ENCODE peak calls at places on chromosomes 5 and 9, in four cellular contexts. V is cardiac muscle cell, T is mesothelial cell of epicardium, G is kidney. L is an unnamed sample.

GRCh38 chr9:78115073-78115472 is 83.5 kb upstream of the GNAQ start:
- DNase-seq in V (peak; percentile 19), T (no peak), G (no peak), L (no peak)

GRCh38 chr5:25909163-25909562 is 1129.2 kb downstream of the CDH9 start:
- DNase-seq in V (no peak), T (no peak), G (no peak), L (no peak)

GRCh38 chr5:142292808-142293207 is 32.0 kb downstream of the SPRY4 start:
- DNase-seq in V (no peak), T (no peak), G (no peak), L (no peak)

GRCh38 chr5:89584339-89584956 is 701.5 kb upstream of the MEF2C start:
- DNase-seq in V (peak; percentile 22), T (no peak), G (no peak), L (no peak)

GRCh38 chr5:150285114-150285513 is 4.5 kb downstream of the CAMK2A start:
- DNase-seq in V (no peak), T (no peak), G (peak; percentile 22), L (no peak)

GRCh38 chr9:122213589-122214413 is 15.0 kb downstream of the LHX6 start:
- DNase-seq in V (no peak), T (peak; percentile 68), G (peak; percentile 77), L (peak; percentile 65)

GRCh38 chr9:38342532-38342931 is 50.0 kb upstream of the ALDH1B1 start:
- DNase-seq in V (no peak), T (no peak), G (no peak), L (no peak)

GRCh38 chr9:63859475-63860215 is 1425.4 kb downstream of the FOXD4L5 start:
- DNase-seq in V (peak; percentile 38), T (no peak), G (peak; percentile 61), L (no peak)

GRCh38 chr5:53481887-53482716 is 1.7 kb downstream of the FST start:
- DNase-seq in V (peak; percentile 90), T (peak; percentile 49), G (peak; percentile 93), L (peak; percentile 37)

GRCh38 chr9:109281518-109281917 is 39.3 kb downstream of the EPB41L4B start:
- DNase-seq in V (no peak), T (no peak), G (no peak), L (no peak)

GRCh38 chr5:150407097-150407720 is 5.5 kb downstream of the CD74 start:
- DNase-seq in V (no peak), T (no peak), G (peak; percentile 62), L (no peak)

GRCh38 chr5:8061140-8061469 is 192.2 kb downstream of the MTRR start:
- DNase-seq in V (no peak), T (no peak), G (no peak), L (peak; percentile 26)

GRCh38 chr5:35651002-35651756 is 33.5 kb downstream of the SPEF2 start:
- DNase-seq in V (peak; percentile 47), T (no peak), G (no peak), L (peak; percentile 25)

DNA sequence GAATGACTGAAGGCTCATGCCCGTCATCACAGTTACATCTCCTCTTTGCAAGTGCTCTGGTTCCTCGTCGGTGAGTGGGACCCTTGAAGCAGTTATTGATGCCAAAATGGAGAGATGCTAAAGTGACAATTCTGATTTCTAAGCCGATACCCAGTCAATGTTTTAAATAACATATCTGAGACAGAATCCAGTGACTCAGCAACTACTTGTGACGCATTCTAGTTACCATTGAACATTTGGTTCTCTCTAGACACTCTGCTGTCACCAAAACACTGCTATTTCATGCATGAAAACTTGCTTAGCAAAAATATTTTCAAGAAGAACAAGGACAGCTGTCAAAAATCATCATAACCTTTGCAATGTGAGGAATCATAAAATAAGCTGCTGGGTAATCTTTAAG is 412.6 kb downstream of the CTNND2 start:
- DNase-seq in V (no peak), T (no peak), G (no peak), L (no peak)
- TF ChIP-seq CTCF in V (no peak), T (no peak), G (no peak), L (no peak)

GRCh38 chr5:178626484-178627258 is at the start of gene CLK4:
- DNase-seq in V (peak; percentile 97), T (peak; percentile 91), G (peak; percentile 99), L (peak; percentile 93)
- TF ChIP-seq CTCF in V (no peak), T (no peak), G (no peak), L (no peak)

GRCh38 chr9:136254381-136255165 is 9.0 kb upstream of the QSOX2 start:
- DNase-seq in V (peak; percentile 21), T (no peak), G (peak; percentile 66), L (no peak)
- TF ChIP-seq CTCF in V (no peak), T (no peak), G (no peak), L (no peak)

GRCh38 chr5:129107637-129108036 is 13.1 kb downstream of the ISOC1 start:
- DNase-seq in V (no peak), T (no peak), G (no peak), L (no peak)

GRCh38 chr5:129099184-129099570 is 4.6 kb downstream of the ISOC1 start:
- DNase-seq in V (no peak), T (no peak), G (no peak), L (no peak)

GRCh38 chr5:129101794-129102193 is 7.2 kb downstream of the ISOC1 start:
- DNase-seq in V (no peak), T (no peak), G (no peak), L (no peak)

GRCh38 chr5:129104910-129105455 is 10.4 kb downstream of the ISOC1 start:
- DNase-seq in V (no peak), T (no peak), G (no peak), L (no peak)

DNA sequence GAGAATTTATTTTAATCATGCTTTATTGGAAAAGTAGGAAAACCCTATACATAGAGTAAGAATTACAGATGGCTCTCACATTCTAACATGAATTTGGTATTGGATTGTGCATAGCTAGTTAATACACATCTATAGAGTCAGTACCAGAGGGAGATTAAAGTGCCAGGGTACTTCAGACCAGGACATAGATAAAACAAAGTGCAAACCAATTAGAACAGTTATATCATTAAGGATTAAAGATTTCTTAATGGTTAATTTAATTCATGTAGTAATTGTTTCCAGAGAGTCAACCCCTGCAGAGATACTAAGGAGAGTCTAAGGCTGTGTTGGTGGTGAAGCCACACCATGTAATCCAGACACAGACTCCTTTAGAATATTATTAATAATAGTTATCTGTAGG is 8.8 kb downstream of the ISOC1 start:
- DNase-seq in V (no peak), T (no peak), G (no peak), L (no peak)
- TF ChIP-seq CTCF in V (no peak), T (no peak), G (no peak), L (no peak)

GRCh38 chr9:135473972-135474543 is 5.5 kb upstream of the PPP1R26 start:
- DNase-seq in V (no peak), T (no peak), G (peak; percentile 64), L (no peak)

GRCh38 chr9:135468866-135469521 is 10.6 kb upstream of the PPP1R26 start:
- DNase-seq in V (peak; percentile 29), T (no peak), G (no peak), L (no peak)

GRCh38 chr9:135476561-135476960 is 3.0 kb upstream of the PPP1R26 start:
- DNase-seq in V (no peak), T (no peak), G (no peak), L (no peak)

GRCh38 chr9:135474915-135475314 is 4.7 kb upstream of the PPP1R26 start:
- DNase-seq in V (peak; percentile 21), T (no peak), G (peak; percentile 76), L (peak; percentile 65)

GRCh38 chr9:135471751-135472640 is 7.6 kb upstream of the PPP1R26 start:
- DNase-seq in V (no peak), T (no peak), G (peak; percentile 40), L (peak; percentile 41)
- TF ChIP-seq CTCF in V (no peak), T (no peak), G (no peak), L (no peak)

GRCh38 chr9:89815903-89816573 is 211.2 kb downstream of the GADD45G start:
- DNase-seq in V (no peak), T (no peak), G (no peak), L (no peak)

GRCh38 chr9:89813482-89813881 is 208.7 kb downstream of the GADD45G start:
- DNase-seq in V (no peak), T (no peak), G (no peak), L (no peak)

GRCh38 chr9:89812556-89813181 is 207.9 kb downstream of the GADD45G start:
- DNase-seq in V (no peak), T (no peak), G (no peak), L (no peak)

GRCh38 chr9:89815061-89815902 is 210.5 kb downstream of the GADD45G start:
- DNase-seq in V (no peak), T (no peak), G (no peak), L (no peak)

GRCh38 chr9:89814340-89815040 is 209.7 kb downstream of the GADD45G start:
- DNase-seq in V (peak; percentile 27), T (no peak), G (no peak), L (no peak)
- TF ChIP-seq CTCF in V (no peak), T (no peak), G (no peak), L (no peak)

GRCh38 chr5:108149369-108149768 is 232.5 kb downstream of the FBXL17 start:
- DNase-seq in V (no peak), T (no peak), G (no peak), L (no peak)

GRCh38 chr5:108146222-108146621 is 235.7 kb downstream of the FBXL17 start:
- DNase-seq in V (no peak), T (no peak), G (no peak), L (no peak)

GRCh38 chr5:108143581-108143980 is 238.3 kb downstream of the FBXL17 start:
- DNase-seq in V (peak; percentile 26), T (no peak), G (no peak), L (no peak)

GRCh38 chr5:108144332-108144731 is 237.6 kb downstream of the FBXL17 start:
- DNase-seq in V (no peak), T (no peak), G (no peak), L (no peak)

DNA sequence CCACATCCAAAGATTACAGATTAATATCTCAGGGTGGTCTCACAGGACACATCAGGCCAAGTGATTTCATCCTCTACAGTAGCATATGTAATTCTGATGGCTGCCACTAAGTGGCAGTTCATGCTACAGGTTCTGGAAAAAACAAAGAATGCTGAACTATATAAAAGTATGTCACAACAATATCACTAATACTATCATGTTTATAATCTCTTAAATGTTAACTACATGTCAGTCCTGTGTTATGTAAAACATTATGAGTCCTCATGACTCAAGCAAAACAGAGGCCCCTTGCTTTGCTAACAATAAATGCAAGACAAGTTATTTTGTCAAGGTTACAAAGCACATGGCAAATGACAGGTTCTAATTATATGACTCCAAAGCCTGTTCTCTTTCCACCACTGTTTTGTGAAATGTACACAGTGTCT is 233.2 kb downstream of the FBXL17 start:
- DNase-seq in V (peak; percentile 32), T (no peak), G (no peak), L (no peak)
- TF ChIP-seq CTCF in V (peak; percentile 52), T (peak; percentile 34), G (peak; percentile 27), L (peak; percentile 67)

GRCh38 chr9:107637421-107638420 is 148.2 kb upstream of the KLF4 start:
- DNase-seq in V (peak; percentile 99), T (peak; percentile 46), G (peak; percentile 96), L (peak; percentile 51)
- TF ChIP-seq CTCF in V (peak; percentile 37), T (no peak), G (no peak), L (no peak)